ENCODE peak calls at places on chromosomes 1 and 21, in five cellular contexts. Y is activated T-cell treated with anti-CD3 and anti-CD28 coated beads for 1 hour; L is tibial nerve; S is kidney epithelial cell; K is CD4-positive, alpha-beta T cell. F is an unnamed sample.

GRCh38 chr1:173255214-173255813 is 48.2 kb upstream of the TNFSF4 start:
- DNase-seq in Y (no peak), L (no peak), S (no peak), K (no peak), F (peak; percentile 25)

GRCh38 chr1:183244466-183244865 is 58.4 kb downstream of the LAMC2 start:
- DNase-seq in Y (no peak), L (peak; percentile 92), S (no peak), K (no peak), F (no peak)

GRCh38 chr1:65832296-65832695 is 39.6 kb downstream of the PDE4B start:
- DNase-seq in Y (no peak), L (no peak), S (no peak), K (no peak), F (no peak)

GRCh38 chr1:78839704-78840277 is 166.7 kb downstream of the ADGRL4 start:
- DNase-seq in Y (no peak), L (no peak), S (no peak), K (no peak), F (no peak)

GRCh38 chr21:33266784-33267135 is 593 bp downstream of the IL10RB start:
- DNase-seq in Y (peak; percentile 18), L (no peak), S (no peak), K (peak; percentile 21), F (no peak)

GRCh38 chr1:219188331-219188803 is 14.7 kb downstream of the LYPLAL1 start:
- DNase-seq in Y (no peak), L (no peak), S (no peak), K (no peak), F (no peak)

GRCh38 chr1:223403184-223403815 is 10.1 kb downstream of the CCDC185 start:
- DNase-seq in Y (no peak), L (no peak), S (no peak), K (no peak), F (no peak)

GRCh38 chr1:204358145-204358544 is 1.6 kb downstream of the PLEKHA6 start:
- DNase-seq in Y (no peak), L (no peak), S (no peak), K (no peak), F (no peak)

GRCh38 chr1:67836769-67837168 is 3.5 kb upstream of the GNG12 start:
- DNase-seq in Y (no peak), L (no peak), S (no peak), K (no peak), F (peak; percentile 98)

GRCh38 chr1:55712148-55712547 is 497.0 kb upstream of the USP24 start:
- DNase-seq in Y (no peak), L (no peak), S (no peak), K (no peak), F (no peak)

GRCh38 chr21:38534591-38534990 is 36.3 kb upstream of the ERG start:
- DNase-seq in Y (no peak), L (no peak), S (no peak), K (no peak), F (no peak)

GRCh38 chr1:20194224-20194623 is 7.9 kb upstream of the PLA2G2C start:
- DNase-seq in Y (no peak), L (no peak), S (no peak), K (no peak), F (peak; percentile 14)

GRCh38 chr1:112537451-112537850 is 28.7 kb downstream of the WNT2B start:
- DNase-seq in Y (no peak), L (no peak), S (no peak), K (no peak), F (no peak)

GRCh38 chr1:94949681-94950661 is 23.1 kb upstream of the CNN3 start:
- DNase-seq in Y (no peak), L (no peak), S (no peak), K (no peak), F (no peak)

GRCh38 chr1:196459383-196459782 is 148.9 kb downstream of the KCNT2 start:
- DNase-seq in Y (no peak), L (no peak), S (no peak), K (no peak), F (no peak)

GRCh38 chr1:153447498-153448170 is 12.8 kb downstream of the S100A7 start:
- DNase-seq in Y (no peak), L (no peak), S (no peak), K (no peak), F (peak; percentile 68)

GRCh38 chr21:44432841-44433790 is 22.2 kb upstream of the LRRC3 start:
- DNase-seq in Y (no peak), L (no peak), S (no peak), K (no peak), F (no peak)

F was measured in foreskin keratinocyte.